ENCODE peak calls at places on chromosome 20, in four cellular contexts. T is fibroblast of mammary gland, M is ascending aorta, K is epithelial cell of esophagus. O is an unnamed sample.

GRCh38 chr20:10618611-10619245 is 55.1 kb downstream of the JAG1 start:
- DNase-seq in T (peak), K (peak), M (no peak), O (no peak)

GRCh38 chr20:23305098-23305497 is 45.5 kb upstream of the NXT1 start:
- DNase-seq in K (peak), T (peak), M (no peak), O (no peak)

GRCh38 chr20:62044671-62045070 is 21.0 kb downstream of the TAF4 start:
- DNase-seq in T (no peak), M (no peak), K (no peak), O (no peak)

GRCh38 chr20:17024513-17025105 is 202.2 kb upstream of the PCSK2 start:
- DNase-seq in T (no peak), M (no peak), K (no peak), O (no peak)

GRCh38 chr20:63114693-63115069 is 101.2 kb downstream of the YTHDF1 start:
- DNase-seq in M (no peak), T (no peak), K (no peak), O (no peak)

GRCh38 chr20:53159144-53159543 is 187.0 kb downstream of the TSHZ2 start:
- DNase-seq in T (peak), M (no peak), K (no peak), O (no peak)

GRCh38 chr20:54123587-54124180 is 50.1 kb downstream of the CYP24A1 start:
- DNase-seq in M (no peak), T (peak), K (peak), O (no peak)

GRCh38 chr20:22768779-22769178 is 184.4 kb upstream of the FOXA2 start:
- DNase-seq in T (peak), M (no peak), K (peak), O (no peak)

GRCh38 chr20:48723308-48724264 is 104.2 kb downstream of the PREX1 start:
- DNase-seq in M (no peak), T (no peak), K (no peak), O (no peak)

GRCh38 chr20:23086056-23086551 is at the start of gene CD93:
- DNase-seq in T (no peak), K (peak), M (no peak), O (peak)

GRCh38 chr20:19758888-19759331 is 852 bp downstream of the RIN2 start:
- DNase-seq in T (peak), M (no peak), K (peak), O (no peak)

DNA sequence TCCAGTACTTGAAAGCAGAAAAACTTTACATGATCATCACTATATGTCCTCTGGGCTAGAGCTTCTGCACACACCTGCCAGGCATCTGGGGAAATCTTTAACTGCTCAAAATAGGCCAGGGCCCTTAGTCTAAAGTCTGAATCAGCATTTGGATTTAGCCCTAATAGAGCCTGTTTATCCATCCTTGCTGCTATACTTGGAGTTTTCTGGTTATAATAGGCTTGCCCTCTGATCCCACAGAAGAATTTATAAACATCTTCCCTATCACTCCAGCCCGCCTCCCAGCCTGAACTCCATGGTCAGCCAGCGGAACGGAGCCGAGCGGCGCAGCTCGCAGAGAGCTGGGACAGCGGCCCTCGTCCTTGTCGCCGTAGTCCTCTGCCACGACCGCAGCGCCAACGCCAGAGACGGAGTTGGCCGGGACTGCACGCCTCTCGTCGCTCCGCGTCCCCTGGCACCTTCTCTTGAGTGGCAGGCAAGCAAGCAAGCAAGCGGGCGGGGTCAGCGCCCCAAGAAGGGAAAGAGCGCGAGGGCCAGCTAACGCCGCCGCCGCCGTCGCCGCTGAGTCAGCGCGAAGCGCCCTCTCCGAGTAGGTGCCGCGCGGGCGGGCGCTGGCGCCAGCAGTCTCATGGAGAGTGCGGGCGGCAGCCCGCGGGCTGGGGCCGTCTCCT is 25.4 kb upstream of the ASIP start:
- DNase-seq in K (peak), M (peak), T (peak), O (peak)
- TF ChIP-seq CTCF in K (no peak), M (no peak), T (no peak), O (no peak)

GRCh38 chr20:1473821-1474220 is 7.2 kb upstream of the NSFL1C start:
- DNase-seq in K (no peak), T (no peak), M (no peak), O (no peak)

GRCh38 chr20:1473244-1473635 is 6.6 kb upstream of the NSFL1C start:
- DNase-seq in T (no peak), M (no peak), K (no peak), O (no peak)

GRCh38 chr20:1474325-1474724 is 7.7 kb upstream of the NSFL1C start:
- DNase-seq in T (no peak), M (no peak), K (no peak), O (no peak)

GRCh38 chr20:1472556-1473243 is 6.1 kb upstream of the NSFL1C start:
- DNase-seq in T (no peak), M (no peak), K (peak), O (no peak)

GRCh38 chr20:1474817-1475603 is 8.4 kb upstream of the NSFL1C start:
- DNase-seq in T (no peak), M (no peak), K (peak), O (no peak)
- TF ChIP-seq CTCF in T (peak), M (no peak), K (peak), O (peak)

GRCh38 chr20:37757550-37757949 is 63.7 kb downstream of the CTNNBL1 start:
- DNase-seq in K (peak), M (no peak), T (no peak), O (peak)
- TF ChIP-seq CTCF in K (peak), M (no peak), T (no peak), O (no peak)

DNA sequence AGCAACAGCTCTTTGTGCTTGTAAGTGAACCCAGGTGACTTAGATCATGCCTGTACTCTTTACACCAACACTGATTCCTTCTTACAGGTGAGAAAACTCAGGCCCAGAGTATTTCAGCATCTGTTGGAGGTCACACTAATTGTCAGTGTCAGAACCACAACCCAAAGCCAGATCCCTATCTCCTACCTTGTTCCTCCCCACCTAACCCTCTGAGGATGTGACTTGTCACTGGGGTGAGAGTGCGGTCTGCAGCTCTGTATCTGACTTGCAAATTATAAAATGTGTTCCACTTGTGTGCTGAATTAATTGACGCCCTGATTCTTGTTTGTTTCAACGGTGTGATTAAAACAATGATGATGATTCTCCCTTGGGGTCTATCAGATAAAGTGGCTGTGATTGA is 232.5 kb upstream of the KCNG1 start:
- DNase-seq in T (no peak), M (no peak), K (no peak), O (no peak)
- TF ChIP-seq CTCF in T (no peak), M (no peak), K (no peak), O (no peak)

GRCh38 chr20:18587665-18588553 is at the start of gene DTD1:
- DNase-seq in T (peak), K (peak), M (peak), O (peak)

GRCh38 chr20:18590163-18590562 is 2.3 kb downstream of the DTD1 start:
- DNase-seq in K (no peak), T (no peak), M (no peak), O (no peak)

GRCh38 chr20:18585134-18585533 is 2.7 kb upstream of the DTD1 start:
- DNase-seq in T (peak), K (peak), M (no peak), O (no peak)

DNA sequence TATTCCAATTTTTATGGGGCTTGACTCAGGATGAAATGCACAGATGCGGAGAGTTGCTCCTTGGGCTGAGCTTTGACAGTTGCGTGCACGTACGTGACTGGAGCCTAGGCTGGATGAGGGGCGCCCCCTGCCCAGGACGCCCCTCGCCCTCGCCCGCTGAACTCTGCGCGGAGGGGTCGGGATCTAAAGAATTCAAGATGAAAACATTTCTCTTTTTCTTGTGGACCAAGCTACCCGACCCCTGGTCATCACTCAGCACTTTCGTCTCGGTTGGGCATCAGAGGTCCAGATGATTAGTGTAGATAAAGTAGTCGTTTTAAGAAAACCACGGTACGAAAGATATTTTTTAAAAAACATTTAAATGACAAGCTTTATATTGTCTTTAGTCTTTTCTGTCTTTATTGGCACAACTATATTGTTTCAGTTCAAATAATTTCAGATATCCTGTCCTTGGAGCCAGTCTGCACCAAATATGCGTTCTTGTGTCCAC is 745 bp downstream of the DTD1 start:
- DNase-seq in M (no peak), K (no peak), T (no peak), O (peak)
- TF ChIP-seq CTCF in M (no peak), K (no peak), T (no peak), O (no peak)

GRCh38 chr20:25254986-25255680 is 7.2 kb downstream of the PYGB start:
- DNase-seq in M (no peak), K (peak), T (no peak), O (no peak)
- TF ChIP-seq CTCF in M (peak), K (no peak), T (no peak), O (no peak)

DNA sequence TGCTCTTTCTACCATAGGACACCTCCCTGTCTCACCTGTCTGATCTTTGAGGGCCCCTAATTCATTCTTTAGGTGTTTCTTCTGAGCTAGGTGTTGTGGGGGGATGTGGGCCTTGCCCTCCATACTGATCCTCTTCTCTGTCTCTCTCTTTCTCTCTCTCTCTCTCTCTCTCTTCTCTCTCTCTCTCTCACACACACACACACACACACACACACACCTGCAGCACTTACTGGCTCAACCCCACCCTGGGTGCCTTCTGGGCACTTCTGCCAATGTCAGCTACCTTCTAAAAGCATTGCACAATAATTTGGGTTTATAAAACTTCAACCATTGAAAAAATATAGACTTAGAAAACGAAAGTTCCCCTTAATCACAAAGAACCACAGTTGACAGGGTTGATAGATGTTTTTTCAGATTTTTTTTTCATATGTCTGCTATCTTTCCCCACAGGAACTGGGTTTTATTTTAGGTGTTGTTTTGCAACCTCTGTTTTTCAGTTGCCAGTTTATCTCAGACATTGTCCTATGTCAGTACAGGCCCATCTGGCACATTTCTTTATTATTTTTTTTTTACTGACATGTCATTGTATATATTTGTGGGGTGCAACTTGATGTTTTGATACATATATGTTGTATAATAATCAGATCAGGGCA is 28.1 kb downstream of the PKIG start:
- DNase-seq in T (no peak), M (no peak), K (peak), O (peak)
- TF ChIP-seq CTCF in T (no peak), M (no peak), K (no peak), O (no peak)

GRCh38 chr20:58384821-58385220 is 4.2 kb upstream of the VAPB start:
- DNase-seq in T (no peak), K (no peak), M (no peak), O (no peak)
- TF ChIP-seq CTCF in T (no peak), K (no peak), M (no peak), O (no peak)